ENCODE peak calls at places on chromosomes 13 and 19, in seven cellular contexts. One of them, this sample, is unnamed. For H3K4me1, the result is how much of the 10 kb centered on the place peaks cover.

GRCh38 chr19:12995596-12996541 is 594 bp downstream of the NFIX start:
- DNase-seq in testis: no peak
- DNase-seq in neural progenitor cell: no peak
- DNase-seq in colonic mucosa: peak
- DNase-seq in pancreas: no peak
- DNase-seq in left ventricle myocardium inferior: no peak
- DNase-seq in thoracic aorta: no peak
- DNase-seq in this sample: no peak

GRCh38 chr13:102951808-102952207 is 106.0 kb downstream of the ERCC5 start:
- DNase-seq in testis: no peak
- DNase-seq in neural progenitor cell: no peak
- DNase-seq in colonic mucosa: no peak
- DNase-seq in pancreas: no peak
- DNase-seq in left ventricle myocardium inferior: no peak
- DNase-seq in thoracic aorta: no peak
- DNase-seq in this sample: no peak

GRCh38 chr19:36163813-36164212 is 11.6 kb upstream of the COX7A1 start:
- DNase-seq in testis: no peak
- DNase-seq in neural progenitor cell: no peak
- DNase-seq in colonic mucosa: no peak
- DNase-seq in pancreas: no peak
- DNase-seq in left ventricle myocardium inferior: no peak
- DNase-seq in thoracic aorta: no peak
- DNase-seq in this sample: no peak

GRCh38 chr13:103516009-103516795 is 450.0 kb upstream of the SLC10A2 start:
- DNase-seq in testis: no peak
- DNase-seq in neural progenitor cell: peak
- DNase-seq in colonic mucosa: no peak
- DNase-seq in pancreas: no peak
- DNase-seq in left ventricle myocardium inferior: no peak
- DNase-seq in thoracic aorta: no peak
- DNase-seq in this sample: no peak

GRCh38 chr13:49464621-49465325 is 20.7 kb downstream of the SETDB2 start:
- DNase-seq in testis: no peak
- DNase-seq in neural progenitor cell: no peak
- DNase-seq in colonic mucosa: no peak
- DNase-seq in pancreas: no peak
- DNase-seq in left ventricle myocardium inferior: no peak
- DNase-seq in thoracic aorta: no peak
- DNase-seq in this sample: no peak

GRCh38 chr13:60519496-60519895 is 122.5 kb downstream of the TDRD3 start:
- DNase-seq in testis: no peak
- DNase-seq in neural progenitor cell: no peak
- DNase-seq in colonic mucosa: no peak
- DNase-seq in pancreas: no peak
- DNase-seq in left ventricle myocardium inferior: no peak
- DNase-seq in thoracic aorta: no peak
- DNase-seq in this sample: no peak

GRCh38 chr13:75222031-75222430 is 259.9 kb downstream of the TBC1D4 start:
- DNase-seq in testis: no peak
- DNase-seq in neural progenitor cell: no peak
- DNase-seq in colonic mucosa: no peak
- DNase-seq in pancreas: no peak
- DNase-seq in left ventricle myocardium inferior: no peak
- DNase-seq in thoracic aorta: no peak
- DNase-seq in this sample: no peak

GRCh38 chr19:1221141-1221903 is 15.7 kb downstream of the STK11 start:
- DNase-seq in testis: peak
- DNase-seq in neural progenitor cell: peak
- DNase-seq in colonic mucosa: no peak
- DNase-seq in pancreas: peak
- DNase-seq in left ventricle myocardium inferior: peak
- DNase-seq in thoracic aorta: no peak
- DNase-seq in this sample: no peak

GRCh38 chr13:36543671-36544070 is 111.4 kb downstream of the CCNA1 start:
- DNase-seq in testis: no peak
- DNase-seq in neural progenitor cell: no peak
- DNase-seq in colonic mucosa: no peak
- DNase-seq in pancreas: no peak
- DNase-seq in left ventricle myocardium inferior: no peak
- DNase-seq in thoracic aorta: no peak
- DNase-seq in this sample: no peak

GRCh38 chr19:27828781-27829275 is 1384.1 kb downstream of the UQCRFS1 start:
- DNase-seq in testis: no peak
- DNase-seq in neural progenitor cell: no peak
- DNase-seq in colonic mucosa: no peak
- DNase-seq in pancreas: no peak
- DNase-seq in left ventricle myocardium inferior: no peak
- DNase-seq in thoracic aorta: no peak
- DNase-seq in this sample: no peak
- H3K4me1 ChIP-seq in testis: under half
- H3K4me1 ChIP-seq in neural progenitor cell: under half
- H3K4me1 ChIP-seq in colonic mucosa: under half
- H3K4me1 ChIP-seq in pancreas: under half
- H3K4me1 ChIP-seq in left ventricle myocardium inferior: under half
- H3K4me1 ChIP-seq in thoracic aorta: under half
- H3K4me1 ChIP-seq in this sample: under half

GRCh38 chr19:45125975-45126493 is 33.1 kb downstream of the PPP1R37 start:
- DNase-seq in testis: peak
- DNase-seq in neural progenitor cell: peak
- DNase-seq in colonic mucosa: peak
- DNase-seq in pancreas: peak
- DNase-seq in left ventricle myocardium inferior: peak
- DNase-seq in thoracic aorta: no peak
- DNase-seq in this sample: peak
- TF ChIP-seq CTCF in testis: peak
- TF ChIP-seq CTCF in neural progenitor cell: peak
- TF ChIP-seq CTCF in colonic mucosa: peak
- TF ChIP-seq CTCF in pancreas: peak
- TF ChIP-seq CTCF in left ventricle myocardium inferior: peak
- TF ChIP-seq CTCF in thoracic aorta: peak
- TF ChIP-seq CTCF in this sample: peak

DNA sequence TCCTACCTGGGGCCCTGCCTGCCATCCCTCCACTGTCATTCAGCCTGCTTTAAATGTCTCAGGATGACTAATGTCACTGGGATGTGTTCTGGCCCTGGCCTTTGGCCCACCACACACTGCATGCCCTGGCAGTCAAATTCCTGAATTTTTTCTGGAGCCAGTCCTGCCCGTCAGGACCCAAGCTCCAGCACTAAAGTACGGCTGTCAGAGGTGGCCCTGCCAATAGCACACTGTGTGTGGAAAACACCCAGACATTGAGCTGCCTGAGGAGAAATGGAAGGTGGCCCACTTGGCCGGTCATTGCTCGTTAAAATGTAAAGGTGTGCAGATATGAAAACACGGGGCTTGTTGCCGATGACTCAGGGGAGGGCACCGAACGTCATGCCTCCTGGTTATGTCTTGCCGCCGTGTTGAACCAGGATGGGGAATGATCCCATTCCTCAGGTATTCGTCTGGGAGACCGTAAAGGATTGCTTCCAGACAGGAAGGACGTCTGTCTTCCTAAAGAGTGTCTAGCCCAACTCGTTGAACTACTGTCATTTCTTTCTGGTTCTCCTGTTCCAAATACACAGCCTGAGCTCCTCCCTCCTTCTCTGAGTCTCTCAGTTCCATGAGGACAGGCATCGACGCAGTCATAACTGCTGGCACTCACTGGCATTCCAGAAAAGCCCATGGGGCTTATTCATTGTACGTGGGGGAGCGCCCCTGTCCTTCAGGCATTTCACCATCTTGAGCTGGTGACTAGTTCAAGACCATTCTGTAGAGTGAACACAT is 40.6 kb downstream of the COL4A2 start:
- DNase-seq in testis: no peak
- DNase-seq in neural progenitor cell: no peak
- DNase-seq in colonic mucosa: no peak
- DNase-seq in pancreas: no peak
- DNase-seq in left ventricle myocardium inferior: peak
- DNase-seq in thoracic aorta: peak
- DNase-seq in this sample: no peak
- H3K4me1 ChIP-seq in testis: under half
- H3K4me1 ChIP-seq in neural progenitor cell: under half
- H3K4me1 ChIP-seq in colonic mucosa: under half
- H3K4me1 ChIP-seq in pancreas: under half
- H3K4me1 ChIP-seq in left ventricle myocardium inferior: half or more
- H3K4me1 ChIP-seq in thoracic aorta: half or more
- H3K4me1 ChIP-seq in this sample: under half

GRCh38 chr19:56681702-56682101 is 10.1 kb upstream of the ZNF835 start:
- DNase-seq in testis: no peak
- DNase-seq in neural progenitor cell: no peak
- DNase-seq in colonic mucosa: no peak
- DNase-seq in pancreas: no peak
- DNase-seq in left ventricle myocardium inferior: no peak
- DNase-seq in thoracic aorta: no peak
- DNase-seq in this sample: no peak
- TF ChIP-seq CTCF in testis: no peak
- TF ChIP-seq CTCF in neural progenitor cell: no peak
- TF ChIP-seq CTCF in colonic mucosa: no peak
- TF ChIP-seq CTCF in pancreas: no peak
- TF ChIP-seq CTCF in left ventricle myocardium inferior: no peak
- TF ChIP-seq CTCF in thoracic aorta: no peak
- TF ChIP-seq CTCF in this sample: no peak

DNA sequence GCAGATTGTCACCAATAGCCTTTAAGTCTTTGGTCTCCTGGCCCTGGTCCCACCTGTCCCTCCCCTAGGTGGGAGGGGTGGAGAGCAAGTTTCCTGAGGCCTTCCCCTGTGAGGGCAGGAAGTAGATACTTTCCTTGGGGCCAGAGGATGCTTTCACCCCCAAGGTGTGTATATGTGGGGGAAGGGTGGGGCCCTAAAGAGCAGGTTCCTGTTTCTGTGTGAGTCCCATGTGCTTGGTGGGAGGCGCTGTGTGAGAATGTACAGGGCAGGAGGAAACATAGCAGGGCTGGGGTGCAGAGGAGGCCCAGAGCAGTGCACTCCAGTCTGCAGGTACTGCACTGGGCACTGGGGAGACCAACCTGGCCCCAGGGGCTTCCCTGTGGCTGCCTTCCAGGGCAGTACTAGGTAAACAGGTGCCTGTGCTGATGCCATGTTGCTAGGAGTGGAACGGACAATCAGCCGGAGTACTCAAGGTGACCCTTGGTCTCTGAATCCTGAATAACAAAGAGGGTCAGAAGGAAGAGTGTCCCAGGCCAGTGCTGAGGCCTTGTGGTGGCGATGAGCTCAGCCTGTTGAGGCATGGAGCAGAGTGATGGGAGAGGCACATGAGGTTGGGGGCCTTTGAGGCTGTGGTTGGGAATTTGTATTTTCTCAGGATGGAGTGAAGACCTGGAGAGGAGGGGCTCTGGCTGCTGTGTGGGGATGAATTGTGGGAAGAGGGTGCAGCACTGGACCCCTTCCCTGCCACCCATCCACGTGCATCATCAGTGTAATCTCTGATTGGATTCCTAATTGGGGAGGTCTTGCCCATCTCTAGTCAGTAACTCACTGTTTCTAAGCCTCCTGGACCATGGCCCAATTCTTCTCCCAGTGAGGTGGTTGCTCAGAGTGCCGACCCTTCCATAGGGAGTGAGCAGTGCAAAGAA is 5.1 kb downstream of the EGLN2 start:
- DNase-seq in testis: no peak
- DNase-seq in neural progenitor cell: no peak
- DNase-seq in colonic mucosa: peak
- DNase-seq in pancreas: peak
- DNase-seq in left ventricle myocardium inferior: peak
- DNase-seq in thoracic aorta: no peak
- DNase-seq in this sample: peak
- H3K4me1 ChIP-seq in testis: half or more
- H3K4me1 ChIP-seq in neural progenitor cell: under half
- H3K4me1 ChIP-seq in colonic mucosa: half or more
- H3K4me1 ChIP-seq in pancreas: half or more
- H3K4me1 ChIP-seq in left ventricle myocardium inferior: half or more
- H3K4me1 ChIP-seq in thoracic aorta: half or more
- H3K4me1 ChIP-seq in this sample: under half

DNA sequence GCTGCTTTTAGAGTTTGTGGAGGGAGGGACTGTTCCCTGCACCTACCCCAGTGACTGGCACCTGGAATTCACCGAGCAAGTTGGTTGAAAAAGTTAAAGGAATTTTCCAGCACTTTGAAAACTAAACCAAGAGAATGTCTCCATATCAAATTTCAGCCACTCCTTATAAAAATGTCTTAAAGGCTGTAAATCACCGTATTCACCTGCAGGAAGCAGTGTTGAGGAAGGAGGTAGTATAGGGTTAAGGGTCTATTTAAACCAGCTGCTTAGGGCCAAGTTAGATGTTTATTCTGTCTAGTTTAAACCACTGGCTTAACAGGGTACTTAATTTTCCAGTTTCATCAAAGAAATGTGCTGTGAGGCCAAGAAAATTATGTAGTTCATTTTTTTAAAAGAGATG is 3.8 kb upstream of the RAB20 start:
- DNase-seq in testis: no peak
- DNase-seq in neural progenitor cell: no peak
- DNase-seq in colonic mucosa: no peak
- DNase-seq in pancreas: no peak
- DNase-seq in left ventricle myocardium inferior: no peak
- DNase-seq in thoracic aorta: no peak
- DNase-seq in this sample: no peak
- TF ChIP-seq CTCF in testis: no peak
- TF ChIP-seq CTCF in neural progenitor cell: peak
- TF ChIP-seq CTCF in colonic mucosa: no peak
- TF ChIP-seq CTCF in pancreas: no peak
- TF ChIP-seq CTCF in left ventricle myocardium inferior: no peak
- TF ChIP-seq CTCF in thoracic aorta: no peak
- TF ChIP-seq CTCF in this sample: no peak

GRCh38 chr13:50919291-50919690 is 9.7 kb downstream of the RNASEH2B start:
- DNase-seq in testis: no peak
- DNase-seq in neural progenitor cell: no peak
- DNase-seq in colonic mucosa: no peak
- DNase-seq in pancreas: no peak
- DNase-seq in left ventricle myocardium inferior: no peak
- DNase-seq in thoracic aorta: no peak
- DNase-seq in this sample: no peak
- H3K4me1 ChIP-seq in testis: under half
- H3K4me1 ChIP-seq in neural progenitor cell: under half
- H3K4me1 ChIP-seq in colonic mucosa: under half
- H3K4me1 ChIP-seq in pancreas: under half
- H3K4me1 ChIP-seq in left ventricle myocardium inferior: half or more
- H3K4me1 ChIP-seq in thoracic aorta: under half
- H3K4me1 ChIP-seq in this sample: under half

This sample was measured in lung.